ENCODE peak calls at places on chromosome 6, in six cellular contexts. One of them, this sample, is unnamed.

GRCh38 chr6:88569959-88570358 is 393.5 kb downstream of the RNGTT start:
- DNase-seq in astrocyte of the cerebellum: no peak
- DNase-seq in body of pancreas: no peak
- DNase-seq in RWPE1: no peak
- DNase-seq in glutamatergic neuron: no peak
- DNase-seq in natural killer cell: no peak
- DNase-seq in this sample: no peak

GRCh38 chr6:41373919-41374617 is 38.7 kb downstream of the NCR2 start:
- DNase-seq in body of pancreas: no peak
- DNase-seq in glutamatergic neuron: peak; percentile 39
- DNase-seq in astrocyte of the cerebellum: no peak
- DNase-seq in natural killer cell: no peak
- DNase-seq in RWPE1: no peak
- DNase-seq in this sample: no peak

GRCh38 chr6:22149501-22150490 is 147.0 kb downstream of the PRL start:
- DNase-seq in astrocyte of the cerebellum: no peak
- DNase-seq in glutamatergic neuron: no peak
- DNase-seq in natural killer cell: no peak
- DNase-seq in RWPE1: no peak
- DNase-seq in body of pancreas: no peak
- DNase-seq in this sample: no peak

GRCh38 chr6:27176096-27176495 is 71.4 kb upstream of the PRSS16 start:
- DNase-seq in glutamatergic neuron: no peak
- DNase-seq in natural killer cell: no peak
- DNase-seq in RWPE1: no peak
- DNase-seq in astrocyte of the cerebellum: no peak
- DNase-seq in body of pancreas: no peak
- DNase-seq in this sample: peak; percentile 11

GRCh38 chr6:144559865-144560603 is 274.9 kb downstream of the UTRN start:
- DNase-seq in body of pancreas: no peak
- DNase-seq in glutamatergic neuron: no peak
- DNase-seq in natural killer cell: no peak
- DNase-seq in RWPE1: no peak
- DNase-seq in astrocyte of the cerebellum: no peak
- DNase-seq in this sample: no peak

GRCh38 chr6:223763-224162 is 68.5 kb upstream of the DUSP22 start:
- DNase-seq in glutamatergic neuron: no peak
- DNase-seq in body of pancreas: no peak
- DNase-seq in RWPE1: peak; percentile 39
- DNase-seq in natural killer cell: no peak
- DNase-seq in astrocyte of the cerebellum: no peak
- DNase-seq in this sample: no peak

GRCh38 chr6:111162504-111162903 is 75.2 kb downstream of the SLC16A10 start:
- DNase-seq in RWPE1: no peak
- DNase-seq in glutamatergic neuron: no peak
- DNase-seq in body of pancreas: no peak
- DNase-seq in natural killer cell: no peak
- DNase-seq in astrocyte of the cerebellum: no peak
- DNase-seq in this sample: no peak

GRCh38 chr6:142408409-142408808 is 106.6 kb downstream of the ADGRG6 start:
- DNase-seq in astrocyte of the cerebellum: no peak
- DNase-seq in RWPE1: no peak
- DNase-seq in body of pancreas: no peak
- DNase-seq in glutamatergic neuron: no peak
- DNase-seq in natural killer cell: no peak
- DNase-seq in this sample: no peak

GRCh38 chr6:55069132-55069781 is 105.1 kb upstream of the HCRTR2 start:
- DNase-seq in natural killer cell: no peak
- DNase-seq in body of pancreas: peak; percentile 55
- DNase-seq in RWPE1: peak; percentile 35
- DNase-seq in astrocyte of the cerebellum: peak; percentile 62
- DNase-seq in glutamatergic neuron: peak; percentile 25
- DNase-seq in this sample: no peak

GRCh38 chr6:126880926-126881325 is 237.5 kb upstream of the RSPO3 start:
- DNase-seq in RWPE1: no peak
- DNase-seq in body of pancreas: no peak
- DNase-seq in glutamatergic neuron: no peak
- DNase-seq in natural killer cell: no peak
- DNase-seq in astrocyte of the cerebellum: peak; percentile 11
- DNase-seq in this sample: no peak

GRCh38 chr6:6825153-6825847 is 236.8 kb downstream of the LY86 start:
- DNase-seq in RWPE1: peak; percentile 55
- DNase-seq in glutamatergic neuron: no peak
- DNase-seq in body of pancreas: no peak
- DNase-seq in astrocyte of the cerebellum: no peak
- DNase-seq in natural killer cell: no peak
- DNase-seq in this sample: no peak

GRCh38 chr6:1726341-1726763 is 116.6 kb downstream of the FOXC1 start:
- DNase-seq in astrocyte of the cerebellum: no peak
- DNase-seq in RWPE1: no peak
- DNase-seq in glutamatergic neuron: no peak
- DNase-seq in natural killer cell: no peak
- DNase-seq in body of pancreas: no peak
- DNase-seq in this sample: no peak

GRCh38 chr6:44298055-44298803 is 14.9 kb downstream of the AARS2 start:
- DNase-seq in body of pancreas: no peak
- DNase-seq in glutamatergic neuron: no peak
- DNase-seq in RWPE1: no peak
- DNase-seq in astrocyte of the cerebellum: no peak
- DNase-seq in natural killer cell: no peak
- DNase-seq in this sample: no peak

GRCh38 chr6:4805553-4806307 is 29.5 kb downstream of the CDYL start:
- DNase-seq in astrocyte of the cerebellum: no peak
- DNase-seq in natural killer cell: no peak
- DNase-seq in glutamatergic neuron: peak; percentile 64
- DNase-seq in body of pancreas: peak; percentile 60
- DNase-seq in RWPE1: peak; percentile 35
- DNase-seq in this sample: no peak

GRCh38 chr6:69867075-69867911 is 937 bp downstream of the COL19A1 start:
- DNase-seq in RWPE1: peak; percentile 15
- DNase-seq in glutamatergic neuron: peak; percentile 87
- DNase-seq in astrocyte of the cerebellum: no peak
- DNase-seq in body of pancreas: peak; percentile 62
- DNase-seq in natural killer cell: peak; percentile 36
- DNase-seq in this sample: peak; percentile 68

GRCh38 chr6:118565317-118565960 is 17.3 kb downstream of the PLN start:
- DNase-seq in natural killer cell: no peak
- DNase-seq in astrocyte of the cerebellum: no peak
- DNase-seq in RWPE1: peak; percentile 36
- DNase-seq in body of pancreas: peak; percentile 49
- DNase-seq in glutamatergic neuron: no peak
- DNase-seq in this sample: peak; percentile 60

GRCh38 chr6:130034815-130035146 is 16.4 kb downstream of the L3MBTL3 start:
- DNase-seq in glutamatergic neuron: no peak
- DNase-seq in natural killer cell: no peak
- DNase-seq in body of pancreas: no peak
- DNase-seq in RWPE1: no peak
- DNase-seq in astrocyte of the cerebellum: no peak
- DNase-seq in this sample: no peak

GRCh38 chr6:54710430-54710829 is 136.1 kb upstream of the FAM83B start:
- DNase-seq in body of pancreas: peak; percentile 78
- DNase-seq in RWPE1: no peak
- DNase-seq in glutamatergic neuron: no peak
- DNase-seq in astrocyte of the cerebellum: no peak
- DNase-seq in natural killer cell: no peak
- DNase-seq in this sample: no peak

GRCh38 chr6:54846243-54846856 is at the start of gene FAM83B:
- DNase-seq in body of pancreas: peak; percentile 78
- DNase-seq in glutamatergic neuron: peak; percentile 39
- DNase-seq in RWPE1: peak; percentile 84
- DNase-seq in astrocyte of the cerebellum: no peak
- DNase-seq in natural killer cell: no peak
- DNase-seq in this sample: no peak

GRCh38 chr6:31763617-31763940 is 1.1 kb downstream of the SAPCD1 start:
- DNase-seq in glutamatergic neuron: no peak
- DNase-seq in RWPE1: peak; percentile 58
- DNase-seq in body of pancreas: no peak
- DNase-seq in natural killer cell: no peak
- DNase-seq in astrocyte of the cerebellum: no peak
- DNase-seq in this sample: no peak

GRCh38 chr6:56046576-56046975 is 171.2 kb upstream of the BMP5 start:
- DNase-seq in body of pancreas: peak; percentile 23
- DNase-seq in natural killer cell: no peak
- DNase-seq in astrocyte of the cerebellum: peak; percentile 85
- DNase-seq in glutamatergic neuron: no peak
- DNase-seq in RWPE1: no peak
- DNase-seq in this sample: no peak

GRCh38 chr6:112330071-112330876 is 16.9 kb upstream of the RFPL4B start:
- DNase-seq in body of pancreas: no peak
- DNase-seq in RWPE1: peak; percentile 56
- DNase-seq in glutamatergic neuron: no peak
- DNase-seq in natural killer cell: no peak
- DNase-seq in astrocyte of the cerebellum: no peak
- DNase-seq in this sample: no peak
- TF ChIP-seq CTCF in body of pancreas: no peak
- TF ChIP-seq CTCF in RWPE1: no peak
- TF ChIP-seq CTCF in glutamatergic neuron: no peak
- TF ChIP-seq CTCF in natural killer cell: no peak
- TF ChIP-seq CTCF in astrocyte of the cerebellum: peak; percentile 31
- TF ChIP-seq CTCF in this sample: no peak

GRCh38 chr6:35954335-35954734 is 33.4 kb upstream of the SRPK1 start:
- DNase-seq in body of pancreas: no peak
- DNase-seq in RWPE1: no peak
- DNase-seq in natural killer cell: no peak
- DNase-seq in glutamatergic neuron: no peak
- DNase-seq in astrocyte of the cerebellum: no peak
- DNase-seq in this sample: no peak

GRCh38 chr6:35945650-35946025 is 24.7 kb upstream of the SRPK1 start:
- DNase-seq in natural killer cell: no peak
- DNase-seq in RWPE1: no peak
- DNase-seq in body of pancreas: no peak
- DNase-seq in glutamatergic neuron: no peak
- DNase-seq in astrocyte of the cerebellum: no peak
- DNase-seq in this sample: no peak

GRCh38 chr6:35943390-35943789 is 22.5 kb upstream of the SRPK1 start:
- DNase-seq in RWPE1: no peak
- DNase-seq in body of pancreas: no peak
- DNase-seq in glutamatergic neuron: no peak
- DNase-seq in natural killer cell: no peak
- DNase-seq in astrocyte of the cerebellum: no peak
- DNase-seq in this sample: no peak

GRCh38 chr6:35948725-35949124 is 27.8 kb upstream of the SRPK1 start:
- DNase-seq in RWPE1: no peak
- DNase-seq in astrocyte of the cerebellum: no peak
- DNase-seq in glutamatergic neuron: peak; percentile 29
- DNase-seq in body of pancreas: no peak
- DNase-seq in natural killer cell: no peak
- DNase-seq in this sample: no peak
- TF ChIP-seq CTCF in RWPE1: no peak
- TF ChIP-seq CTCF in astrocyte of the cerebellum: peak; percentile 33
- TF ChIP-seq CTCF in glutamatergic neuron: no peak
- TF ChIP-seq CTCF in body of pancreas: no peak
- TF ChIP-seq CTCF in natural killer cell: no peak
- TF ChIP-seq CTCF in this sample: peak; percentile 28

GRCh38 chr6:134468633-134469032 is 150.7 kb upstream of the SGK1 start:
- DNase-seq in body of pancreas: peak; percentile 72
- DNase-seq in glutamatergic neuron: no peak
- DNase-seq in RWPE1: no peak
- DNase-seq in astrocyte of the cerebellum: no peak
- DNase-seq in natural killer cell: no peak
- DNase-seq in this sample: no peak

GRCh38 chr6:134458857-134459657 is 141.1 kb upstream of the SGK1 start:
- DNase-seq in body of pancreas: peak; percentile 13
- DNase-seq in glutamatergic neuron: no peak
- DNase-seq in astrocyte of the cerebellum: no peak
- DNase-seq in RWPE1: no peak
- DNase-seq in natural killer cell: no peak
- DNase-seq in this sample: no peak

GRCh38 chr6:134470090-134470975 is 152.4 kb upstream of the SGK1 start:
- DNase-seq in natural killer cell: no peak
- DNase-seq in glutamatergic neuron: no peak
- DNase-seq in RWPE1: no peak
- DNase-seq in body of pancreas: no peak
- DNase-seq in astrocyte of the cerebellum: no peak
- DNase-seq in this sample: no peak

GRCh38 chr6:134466751-134467525 is 149.0 kb upstream of the SGK1 start:
- DNase-seq in natural killer cell: no peak
- DNase-seq in glutamatergic neuron: no peak
- DNase-seq in body of pancreas: peak; percentile 19
- DNase-seq in astrocyte of the cerebellum: no peak
- DNase-seq in RWPE1: peak; percentile 40
- DNase-seq in this sample: no peak

DNA sequence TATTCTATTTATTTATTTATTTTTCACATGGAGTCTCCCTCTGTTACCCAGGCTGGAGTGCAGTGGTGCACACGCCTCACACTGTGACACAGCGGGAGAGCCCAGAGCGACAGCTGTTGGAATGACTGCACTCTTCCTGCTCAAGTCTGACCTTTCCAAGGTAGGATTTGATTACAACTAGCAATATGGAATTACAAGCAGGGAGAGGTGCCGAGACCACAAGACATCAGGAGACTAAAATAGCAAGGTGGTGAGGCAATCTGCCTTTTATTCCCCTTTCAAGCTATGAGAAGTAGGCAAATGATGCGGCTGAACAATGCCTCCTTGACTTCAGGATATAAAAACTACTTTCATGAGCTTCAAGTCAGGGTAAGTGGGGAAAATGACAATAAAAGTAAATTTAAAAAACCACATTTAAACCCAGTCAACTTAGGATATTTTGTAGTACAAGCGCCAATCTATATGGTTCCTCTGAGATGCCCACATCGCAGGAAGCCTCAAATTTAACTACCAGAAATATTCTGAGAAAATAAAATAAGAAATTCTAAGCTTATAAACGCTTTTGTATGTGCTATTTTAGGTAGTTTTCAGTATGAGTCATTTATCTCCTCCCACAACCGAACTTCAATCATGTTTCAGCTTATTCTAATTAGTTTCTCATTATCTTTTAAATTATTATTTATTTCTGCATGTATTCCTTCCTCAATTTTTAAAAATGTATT is 146.9 kb upstream of the SGK1 start:
- DNase-seq in glutamatergic neuron: no peak
- DNase-seq in RWPE1: peak; percentile 63
- DNase-seq in body of pancreas: no peak
- DNase-seq in astrocyte of the cerebellum: peak; percentile 91
- DNase-seq in natural killer cell: no peak
- DNase-seq in this sample: peak; percentile 23
- TF ChIP-seq CTCF in glutamatergic neuron: no peak
- TF ChIP-seq CTCF in RWPE1: no peak
- TF ChIP-seq CTCF in body of pancreas: no peak
- TF ChIP-seq CTCF in astrocyte of the cerebellum: no peak
- TF ChIP-seq CTCF in natural killer cell: no peak
- TF ChIP-seq CTCF in this sample: no peak

GRCh38 chr6:19869464-19869863 is 32.3 kb downstream of the ID4 start:
- DNase-seq in glutamatergic neuron: no peak
- DNase-seq in body of pancreas: no peak
- DNase-seq in RWPE1: no peak
- DNase-seq in astrocyte of the cerebellum: no peak
- DNase-seq in natural killer cell: no peak
- DNase-seq in this sample: no peak

GRCh38 chr6:19870322-19870721 is 33.2 kb downstream of the ID4 start:
- DNase-seq in body of pancreas: peak; percentile 72
- DNase-seq in natural killer cell: no peak
- DNase-seq in astrocyte of the cerebellum: no peak
- DNase-seq in RWPE1: no peak
- DNase-seq in glutamatergic neuron: no peak
- DNase-seq in this sample: no peak

GRCh38 chr6:19876672-19877071 is 39.5 kb downstream of the ID4 start:
- DNase-seq in RWPE1: no peak
- DNase-seq in natural killer cell: no peak
- DNase-seq in astrocyte of the cerebellum: no peak
- DNase-seq in body of pancreas: no peak
- DNase-seq in glutamatergic neuron: no peak
- DNase-seq in this sample: no peak

GRCh38 chr6:19866900-19867627 is 29.9 kb downstream of the ID4 start:
- DNase-seq in RWPE1: peak; percentile 65
- DNase-seq in astrocyte of the cerebellum: peak; percentile 42
- DNase-seq in natural killer cell: no peak
- DNase-seq in glutamatergic neuron: no peak
- DNase-seq in body of pancreas: no peak
- DNase-seq in this sample: no peak

GRCh38 chr6:19873031-19873430 is 35.9 kb downstream of the ID4 start:
- DNase-seq in natural killer cell: no peak
- DNase-seq in astrocyte of the cerebellum: no peak
- DNase-seq in body of pancreas: no peak
- DNase-seq in RWPE1: no peak
- DNase-seq in glutamatergic neuron: peak; percentile 40
- DNase-seq in this sample: no peak
- TF ChIP-seq CTCF in natural killer cell: no peak
- TF ChIP-seq CTCF in astrocyte of the cerebellum: no peak
- TF ChIP-seq CTCF in body of pancreas: no peak
- TF ChIP-seq CTCF in RWPE1: no peak
- TF ChIP-seq CTCF in glutamatergic neuron: peak; percentile 29
- TF ChIP-seq CTCF in this sample: no peak

This sample was measured in GM13977.